ENCODE peak calls at places on chromosomes 2 and 18, in four cellular contexts. Z is effector memory CD4-positive, alpha-beta T cell; Y is ovary; D is CD4-positive, alpha-beta T cell. R is an unnamed sample.

GRCh38 chr18:55228707-55229106 is 269.4 kb upstream of the CCDC68 start:
- DNase-seq in Y (no peak), Z (no peak), D (no peak), R (no peak)

GRCh38 chr2:235611337-235611736 is 117.5 kb downstream of the AGAP1 start:
- DNase-seq in D (no peak), Z (no peak), Y (no peak), R (no peak)

GRCh38 chr2:33512112-33512511 is 35.7 kb downstream of the RASGRP3 start:
- DNase-seq in Y (no peak), Z (no peak), D (no peak), R (no peak)

GRCh38 chr2:179536185-179536584 is 271.6 kb upstream of the SESTD1 start:
- DNase-seq in D (no peak), Y (no peak), Z (no peak), R (no peak)

GRCh38 chr2:177143444-177143843 is 69.2 kb upstream of the HNRNPA3 start:
- DNase-seq in Y (no peak), D (no peak), Z (no peak), R (no peak)

GRCh38 chr2:11248-11941 is 34.9 kb downstream of the FAM110C start:
- DNase-seq in D (peak; percentile 26), Y (peak; percentile 50), Z (peak; percentile 59), R (no peak)

GRCh38 chr18:24197412-24197811 is 58.5 kb downstream of the CABYR start:
- DNase-seq in Y (no peak), Z (no peak), D (no peak), R (no peak)

GRCh38 chr2:229297284-229297683 is 26.2 kb upstream of the PID1 start:
- DNase-seq in Y (no peak), Z (no peak), D (no peak), R (no peak)

GRCh38 chr18:59996370-59996966 is 96.7 kb downstream of the PMAIP1 start:
- DNase-seq in Y (no peak), D (no peak), Z (no peak), R (peak; percentile 41)

GRCh38 chr2:43717323-43717722 is 41.1 kb upstream of the C1GALT1C1L start:
- DNase-seq in Y (no peak), D (no peak), Z (no peak), R (no peak)

GRCh38 chr18:48711651-48712486 is 173.0 kb downstream of the CTIF start:
- DNase-seq in D (no peak), Y (no peak), Z (no peak), R (peak; percentile 8)

GRCh38 chr2:71484354-71484753 is 31.0 kb downstream of the DYSF start:
- DNase-seq in Z (no peak), D (no peak), Y (no peak), R (no peak)

GRCh38 chr2:71513721-71514120 is 60.4 kb downstream of the DYSF start:
- DNase-seq in Z (no peak), D (no peak), Y (no peak), R (no peak)

GRCh38 chr2:160538559-160539355 is 45.1 kb upstream of the RBMS1 start:
- DNase-seq in Y (no peak), D (no peak), Z (no peak), R (no peak)

GRCh38 chr2:201860541-201861154 is 54.3 kb downstream of the CDK15 start:
- DNase-seq in Y (peak; percentile 30), Z (peak; percentile 15), D (peak; percentile 7), R (peak; percentile 68)

GRCh38 chr18:48541026-48541746 is 2.4 kb downstream of the CTIF start:
- DNase-seq in D (no peak), Z (no peak), Y (peak; percentile 65), R (no peak)

GRCh38 chr2:121869873-121870272 is 114.4 kb downstream of the TSN start:
- DNase-seq in Y (no peak), D (no peak), Z (no peak), R (no peak)

GRCh38 chr2:72276356-72276755 is 128.7 kb upstream of the CYP26B1 start:
- DNase-seq in D (no peak), Y (no peak), Z (no peak), R (no peak)

GRCh38 chr18:50578030-50578429 is 18.1 kb downstream of the MAPK4 start:
- DNase-seq in Z (no peak), D (no peak), Y (no peak), R (no peak)

GRCh38 chr2:26530696-26531095 is 52.8 kb upstream of the OTOF start:
- DNase-seq in Y (no peak), Z (no peak), D (no peak), R (no peak)

GRCh38 chr2:38182518-38183013 is 106.6 kb upstream of the CYP1B1 start:
- DNase-seq in Z (no peak), D (no peak), Y (no peak), R (no peak)

GRCh38 chr2:31382452-31383120 is 32.0 kb downstream of the XDH start:
- DNase-seq in Y (no peak), D (no peak), Z (no peak), R (no peak)

GRCh38 chr2:8494589-8494988 is 187.3 kb upstream of the ID2 start:
- DNase-seq in D (no peak), Y (peak; percentile 62), Z (no peak), R (no peak)

GRCh38 chr2:241762321-241762932 is 14.2 kb upstream of the GAL3ST2 start:
- DNase-seq in Y (no peak), D (no peak), Z (peak; percentile 24), R (no peak)

GRCh38 chr18:48662021-48662661 is 123.3 kb downstream of the CTIF start:
- DNase-seq in Y (no peak), D (no peak), Z (no peak), R (no peak)

GRCh38 chr2:203547356-203547755 is 12.3 kb upstream of the RAPH1 start:
- DNase-seq in Z (no peak), Y (no peak), D (no peak), R (no peak)

GRCh38 chr2:180017764-180018163 is 10.7 kb upstream of the CWC22 start:
- DNase-seq in Y (no peak), Z (no peak), D (no peak), R (no peak)

GRCh38 chr18:28793911-28794310 is 617.0 kb upstream of the CDH2 start:
- DNase-seq in Z (no peak), Y (no peak), D (no peak), R (no peak)

GRCh38 chr2:237449193-237449797 is 35.3 kb upstream of the COL6A3 start:
- DNase-seq in D (no peak), Z (no peak), Y (no peak), R (no peak)

GRCh38 chr2:9918275-9918674 is 33.2 kb upstream of the GRHL1 start:
- DNase-seq in Z (no peak), D (no peak), Y (no peak), R (no peak)

GRCh38 chr18:44620821-44621220 is 59.9 kb upstream of the SETBP1 start:
- DNase-seq in Y (no peak), Z (no peak), D (no peak), R (no peak)

GRCh38 chr2:72762276-72762675 is 63.6 kb downstream of the EXOC6B start:
- DNase-seq in Z (no peak), Y (no peak), D (no peak), R (no peak)

GRCh38 chr2:219060821-219061791 is at the start of gene IHH:
- DNase-seq in Z (no peak), Y (no peak), D (no peak), R (no peak)

GRCh38 chr2:179020156-179020750 is 29.7 kb downstream of the CCDC141 start:
- DNase-seq in Z (no peak), D (peak; percentile 2), Y (no peak), R (peak; percentile 4)

GRCh38 chr2:85524567-85524923 is 14.4 kb upstream of the MAT2A start:
- DNase-seq in Y (no peak), D (no peak), Z (no peak), R (no peak)

GRCh38 chr2:9288681-9289338 is 82.2 kb downstream of the ASAP2 start:
- DNase-seq in D (no peak), Z (no peak), Y (no peak), R (no peak)

GRCh38 chr18:3119401-3120323 is 100.1 kb downstream of the MYOM1 start:
- DNase-seq in D (no peak), Y (no peak), Z (no peak), R (peak; percentile 7)

GRCh38 chr18:63105636-63106316 is 213.8 kb downstream of the BCL2 start:
- DNase-seq in Y (no peak), D (no peak), Z (no peak), R (no peak)
- H3K27ac ChIP-seq in Y (no peak overlapping the region), D (no peak overlapping the region), Z (no peak overlapping the region), R (no peak overlapping the region)

GRCh38 chr18:52156166-52156565 is 183.8 kb upstream of the DCC start:
- DNase-seq in Y (no peak), Z (no peak), D (no peak), R (no peak)

GRCh38 chr18:52163478-52163877 is 176.5 kb upstream of the DCC start:
- DNase-seq in D (no peak), Y (no peak), Z (no peak), R (no peak)

GRCh38 chr18:52160652-52161051 is 179.3 kb upstream of the DCC start:
- DNase-seq in Y (no peak), D (no peak), Z (no peak), R (no peak)
- H3K27ac ChIP-seq in Y (no peak overlapping the region), D (no peak overlapping the region), Z (no peak overlapping the region), R (no peak overlapping the region)

GRCh38 chr2:239155806-239156480 is 244.9 kb downstream of the HDAC4 start:
- DNase-seq in Z (no peak), Y (no peak), D (no peak), R (no peak)

GRCh38 chr2:239158641-239159475 is 242.0 kb downstream of the HDAC4 start:
- DNase-seq in Z (no peak), D (no peak), Y (no peak), R (no peak)

GRCh38 chr2:239156516-239157265 is 244.1 kb downstream of the HDAC4 start:
- DNase-seq in D (no peak), Y (no peak), Z (no peak), R (no peak)

GRCh38 chr2:239157766-239158165 is 243.1 kb downstream of the HDAC4 start:
- DNase-seq in D (no peak), Y (no peak), Z (no peak), R (no peak)

DNA sequence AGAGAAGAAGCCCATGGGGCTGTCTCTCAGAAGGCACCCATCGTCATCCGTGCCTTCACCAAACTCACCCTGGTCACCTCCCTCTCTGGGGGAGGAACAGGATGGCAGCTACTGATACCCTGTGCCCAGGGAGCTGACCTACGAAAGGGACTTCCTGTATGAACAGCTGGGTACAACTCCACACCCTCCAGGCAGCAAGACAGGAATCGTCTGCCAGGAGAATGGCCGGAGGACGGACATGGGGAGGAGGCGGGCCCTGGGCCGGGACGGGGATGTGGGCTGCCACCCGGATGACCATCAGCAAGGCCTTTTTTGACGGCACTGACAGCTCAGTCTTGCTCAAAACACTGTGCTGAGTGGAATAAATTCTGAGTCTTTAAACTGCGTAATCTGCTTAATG is 243.6 kb downstream of the HDAC4 start:
- DNase-seq in D (no peak), Z (no peak), Y (no peak), R (no peak)
- H3K27ac ChIP-seq in D (no peak overlapping the region), Z (no peak overlapping the region), Y (no peak overlapping the region), R (no peak overlapping the region)

DNA sequence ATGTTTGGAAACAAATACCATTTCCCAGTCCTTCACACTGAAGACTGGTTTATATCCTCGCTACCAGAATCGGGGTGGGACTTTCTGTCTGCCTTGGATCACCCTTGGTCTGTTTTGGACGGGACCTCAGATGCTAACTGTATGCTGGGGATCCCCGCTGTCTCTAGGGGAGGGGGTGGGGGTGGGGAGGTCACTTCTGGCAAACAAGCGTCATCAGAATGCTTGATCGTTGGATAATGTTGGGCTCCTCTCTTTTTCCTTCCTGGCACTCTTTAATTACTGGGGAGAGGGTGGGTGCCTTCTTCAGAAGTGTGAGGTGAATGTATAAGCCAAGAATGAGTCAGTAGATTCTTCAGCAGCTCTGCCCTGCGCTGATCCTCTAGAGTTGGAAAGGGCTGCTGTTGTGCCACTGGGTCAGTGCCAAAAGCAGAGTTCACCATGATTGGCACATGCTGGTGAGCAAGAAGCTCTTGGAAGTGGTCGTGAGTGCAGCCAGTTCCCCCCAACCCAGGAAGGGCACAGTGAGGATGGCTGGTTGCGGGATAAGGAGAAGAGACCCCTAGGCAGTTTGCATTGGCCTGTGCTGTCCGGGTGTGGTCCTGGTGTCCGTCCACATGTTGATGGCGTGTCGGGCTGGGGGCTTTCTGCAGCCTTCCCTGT is 32.2 kb downstream of the DGKD start:
- DNase-seq in Y (peak; percentile 30), Z (no peak), D (no peak), R (no peak)
- H3K27ac ChIP-seq in Y (peak overlapping the region; percentile 91), Z (no peak overlapping the region), D (no peak overlapping the region), R (no peak overlapping the region)